ENCODE peak calls at places on chromosomes 6 and 20, in six cellular contexts. Q is stomach, P is uterus, G is cardiac muscle cell, A is left lung, M is breast epithelium. W is an unnamed sample. For H3K4me1, the result is how much of the 10 kb centered on the place peaks cover.

GRCh38 chr20:8246701-8247100 is 114.6 kb downstream of the PLCB1 start:
- DNase-seq in Q (no peak), P (no peak), G (no peak), A (no peak), M (no peak), W (no peak)

GRCh38 chr6:149876241-149876933 is 12.2 kb upstream of the LRP11 start:
- DNase-seq in Q (no peak), P (no peak), G (no peak), A (no peak), M (no peak), W (no peak)

GRCh38 chr6:12882761-12883290 is 166.3 kb downstream of the PHACTR1 start:
- DNase-seq in Q (no peak), P (no peak), G (no peak), A (no peak), M (no peak), W (no peak)

GRCh38 chr6:88780714-88781389 is 182.6 kb downstream of the RNGTT start:
- DNase-seq in Q (no peak), P (peak), G (peak), A (no peak), M (no peak), W (no peak)

GRCh38 chr6:110414669-110415296 is 592 bp downstream of the DDO start:
- DNase-seq in Q (no peak), P (no peak), G (peak), A (no peak), M (no peak), W (no peak)

GRCh38 chr6:152701081-152701862 is 3.6 kb downstream of the MYCT1 start:
- DNase-seq in Q (no peak), P (no peak), G (peak), A (no peak), M (no peak), W (no peak)

GRCh38 chr6:144064831-144065668 is 30.3 kb downstream of the SF3B5 start:
- DNase-seq in Q (no peak), P (no peak), G (no peak), A (no peak), M (no peak), W (no peak)

GRCh38 chr6:17423018-17423417 is 29.6 kb downstream of the CAP2 start:
- DNase-seq in Q (no peak), P (no peak), G (no peak), A (no peak), M (no peak), W (no peak)

GRCh38 chr6:14022673-14023072 is 94.9 kb upstream of the CD83 start:
- DNase-seq in Q (no peak), P (no peak), G (no peak), A (no peak), M (no peak), W (no peak)

GRCh38 chr6:3289664-3290055 is 30.9 kb downstream of the PSMG4 start:
- DNase-seq in Q (no peak), P (no peak), G (no peak), A (no peak), M (no peak), W (no peak)

GRCh38 chr6:112205521-112206458 is 48.6 kb downstream of the LAMA4 start:
- DNase-seq in Q (no peak), P (no peak), G (peak), A (no peak), M (no peak), W (no peak)

GRCh38 chr6:93624408-93624807 is 205.0 kb upstream of the EPHA7 start:
- DNase-seq in Q (no peak), P (no peak), G (peak), A (no peak), M (no peak), W (no peak)

GRCh38 chr6:147421903-147422302 is 86.6 kb upstream of the SAMD5 start:
- DNase-seq in Q (no peak), P (no peak), G (no peak), A (no peak), M (no peak), W (no peak)

GRCh38 chr6:133673056-133673455 is 215.9 kb upstream of the TCF21 start:
- DNase-seq in Q (no peak), P (no peak), G (no peak), A (no peak), M (no peak), W (no peak)

GRCh38 chr20:6746901-6747609 is 20.4 kb upstream of the BMP2 start:
- DNase-seq in Q (no peak), P (no peak), G (no peak), A (no peak), M (no peak), W (no peak)

GRCh38 chr20:16966276-16966880 is 218.2 kb downstream of the OTOR start:
- DNase-seq in Q (no peak), P (no peak), G (no peak), A (no peak), M (no peak), W (no peak)

GRCh38 chr20:4835244-4836177 is 113.8 kb downstream of the PRND start:
- DNase-seq in Q (no peak), P (peak), G (peak), A (no peak), M (no peak), W (peak)

GRCh38 chr20:12594410-12595130 is 414.2 kb upstream of the SPTLC3 start:
- DNase-seq in Q (no peak), P (no peak), G (peak), A (no peak), M (no peak), W (no peak)

GRCh38 chr20:4026093-4026601 is 10.8 kb upstream of the RNF24 start:
- DNase-seq in Q (no peak), P (no peak), G (peak), A (no peak), M (no peak), W (no peak)

GRCh38 chr6:16136536-16137450 is 7.9 kb downstream of the MYLIP start:
- DNase-seq in Q (peak), P (no peak), G (no peak), A (no peak), M (no peak), W (no peak)

GRCh38 chr20:50590348-50590664 is 80.1 kb downstream of the PTPN1 start:
- DNase-seq in Q (no peak), P (no peak), G (no peak), A (no peak), M (no peak), W (no peak)

GRCh38 chr6:70627500-70628254 is 40.0 kb upstream of the SMAP1 start:
- DNase-seq in Q (no peak), P (no peak), G (no peak), A (no peak), M (no peak), W (no peak)

GRCh38 chr6:123829302-123829953 is 25.8 kb downstream of the NKAIN2 start:
- DNase-seq in Q (no peak), P (no peak), G (no peak), A (no peak), M (no peak), W (no peak)

GRCh38 chr6:160679402-160679769 is 15.3 kb upstream of the LPA start:
- DNase-seq in Q (no peak), P (peak), G (peak), A (no peak), M (no peak), W (no peak)

GRCh38 chr6:5162401-5162800 is 77.3 kb downstream of the PPP1R3G start:
- DNase-seq in Q (no peak), P (no peak), G (no peak), A (no peak), M (no peak), W (no peak)

GRCh38 chr6:97563529-97563928 is 280.5 kb upstream of the MMS22L start:
- DNase-seq in Q (no peak), P (no peak), G (no peak), A (no peak), M (no peak), W (no peak)

GRCh38 chr6:110287462-110288341 is 70.4 kb downstream of the METTL24 start:
- DNase-seq in Q (no peak), P (no peak), G (no peak), A (no peak), M (no peak), W (no peak)

GRCh38 chr6:118893095-118893881 is 664 bp upstream of the ASF1A start:
- DNase-seq in Q (no peak), P (peak), G (peak), A (no peak), M (no peak), W (no peak)

GRCh38 chr20:884983-885952 is 30.9 kb downstream of the ANGPT4 start:
- DNase-seq in Q (no peak), P (peak), G (peak), A (peak), M (no peak), W (no peak)

GRCh38 chr6:154166140-154166539 is 127.1 kb downstream of the OPRM1 start:
- DNase-seq in Q (no peak), P (no peak), G (no peak), A (no peak), M (no peak), W (no peak)
- H3K4me1 ChIP-seq in Q (under half), P (under half), G (under half), A (half or more), M (under half), W (under half)

DNA sequence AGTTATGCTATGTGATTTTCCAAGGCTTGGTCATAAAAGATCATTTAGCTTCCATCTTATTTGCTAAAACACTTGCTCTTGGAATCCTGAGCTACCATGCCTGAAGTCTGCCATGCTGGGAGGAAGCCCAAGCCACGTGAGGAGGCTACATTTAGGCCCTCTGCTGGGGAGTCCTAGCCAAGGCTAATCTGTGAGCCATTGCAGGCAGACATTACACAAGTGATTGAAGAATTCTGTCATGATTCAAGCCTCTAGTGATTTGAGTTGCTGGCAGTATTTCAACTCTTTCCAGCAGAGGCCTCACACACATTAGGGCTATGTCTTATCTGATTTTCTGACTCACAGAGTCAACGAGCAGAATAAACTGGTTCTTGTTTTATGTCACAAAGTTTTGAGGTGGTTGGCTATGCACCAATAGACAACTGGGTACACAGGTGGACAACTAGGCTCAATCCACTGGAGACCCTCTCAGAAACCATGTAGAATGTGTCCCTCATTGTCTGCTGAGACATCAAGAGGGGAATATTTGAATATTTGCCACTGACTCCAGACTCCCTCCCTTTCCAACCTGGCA is 227.2 kb upstream of the SULF2 start:
- DNase-seq in Q (no peak), P (no peak), G (no peak), A (no peak), M (no peak), W (peak)
- TF ChIP-seq CTCF in Q (no peak), P (no peak), G (peak), A (no peak), M (no peak), W (no peak)

GRCh38 chr20:36082516-36082915 is 72.0 kb upstream of the EPB41L1 start:
- DNase-seq in Q (no peak), P (no peak), G (no peak), A (no peak), M (no peak), W (no peak)
- H3K4me1 ChIP-seq in Q (under half), P (under half), G (under half), A (under half), M (under half), W (under half)

GRCh38 chr6:38612386-38612965 is 27.3 kb downstream of the BTBD9 start:
- DNase-seq in Q (no peak), P (no peak), G (no peak), A (no peak), M (no peak), W (no peak)

DNA sequence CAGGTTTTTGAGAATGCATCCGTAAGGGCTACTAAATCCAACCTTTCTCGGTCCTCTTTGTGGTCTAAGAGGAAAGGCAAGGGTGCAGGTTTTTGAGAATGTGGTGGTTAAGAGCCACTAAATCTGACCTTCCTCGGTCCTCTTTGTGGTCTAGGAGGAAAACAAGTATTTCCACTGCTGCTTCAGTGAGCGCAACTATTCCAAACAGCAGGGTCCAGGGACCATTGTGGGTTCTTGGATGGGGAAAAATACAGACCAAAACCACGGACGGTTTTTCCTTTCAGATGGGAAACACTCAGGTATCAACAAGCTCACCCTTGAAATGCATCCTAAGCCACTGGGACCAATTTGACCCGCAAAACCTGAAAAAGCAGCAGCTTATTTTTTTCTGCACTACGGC is 21.9 kb downstream of the BTBD9 start:
- DNase-seq in Q (no peak), P (no peak), G (no peak), A (no peak), M (no peak), W (no peak)
- TF ChIP-seq CTCF in Q (no peak), P (no peak), G (no peak), A (no peak), M (no peak), W (no peak)

DNA sequence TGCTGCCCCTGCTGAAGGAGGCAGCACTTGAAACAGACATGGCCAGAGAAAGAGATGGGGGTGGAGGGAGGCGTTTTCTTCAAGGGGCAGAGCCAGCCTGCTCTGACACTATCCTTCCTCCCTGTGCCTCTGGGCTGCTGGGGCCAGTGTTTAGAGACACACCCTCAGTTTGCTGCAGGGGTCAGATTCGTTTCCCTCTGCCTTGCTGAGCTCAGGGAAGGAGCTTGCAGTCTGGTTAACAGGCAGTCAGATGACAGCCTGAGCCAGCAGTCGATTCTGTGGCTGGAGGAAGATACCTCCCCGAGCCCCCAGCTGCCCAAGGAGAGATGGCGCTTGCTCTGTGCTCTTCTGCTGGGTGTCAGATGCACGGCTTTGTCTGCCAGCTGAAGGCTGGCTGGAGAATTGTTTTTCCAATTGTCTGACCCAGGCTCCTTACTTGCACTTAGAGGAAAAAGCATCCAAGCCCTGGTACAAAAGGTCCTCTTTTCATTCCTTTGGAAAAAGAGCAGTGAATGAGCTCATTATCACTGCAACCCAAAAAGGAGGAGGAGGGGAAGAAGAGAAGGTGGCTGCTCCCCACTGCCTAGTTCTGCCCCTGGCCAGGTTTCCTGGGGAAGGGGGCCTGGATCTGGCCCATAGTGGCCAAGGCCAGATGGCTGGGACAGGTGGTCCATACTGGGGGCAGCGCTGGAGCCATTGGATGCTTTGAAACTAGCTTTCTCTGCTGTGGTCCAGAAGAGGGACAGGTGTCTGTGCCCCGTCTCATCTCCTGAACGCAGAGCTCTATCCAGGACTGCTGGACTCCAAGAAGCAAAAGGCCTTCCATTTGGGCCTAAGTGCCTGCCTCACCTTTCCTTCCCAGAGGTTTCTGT is 88.2 kb downstream of the TCP11 start:
- DNase-seq in Q (no peak), P (no peak), G (no peak), A (no peak), M (no peak), W (no peak)
- H3K4me1 ChIP-seq in Q (under half), P (under half), G (under half), A (under half), M (under half), W (half or more)

GRCh38 chr20:21528870-21529269 is 15.0 kb upstream of the NKX2-2 start:
- DNase-seq in Q (no peak), P (no peak), G (no peak), A (no peak), M (no peak), W (no peak)
- TF ChIP-seq CTCF in Q (no peak), P (no peak), G (no peak), A (no peak), M (no peak), W (no peak)